ENCODE peak calls at places on chromosome 14, in five cellular contexts. R is IMR-90, V is SK-N-SH, D is PC-3, T is fibroblast of lung. J is an unnamed sample.

GRCh38 chr14:99348816-99349609 is 77.0 kb upstream of the BCL11B start:
- DNase-seq in V (no peak), R (no peak), D (no peak), T (peak), J (no peak)

GRCh38 chr14:91378945-91379932 is 38.4 kb downstream of the CCDC88C start:
- DNase-seq in T (no peak), D (peak), V (no peak), R (no peak), J (no peak)

GRCh38 chr14:33847066-33847465 is 103.8 kb downstream of the EGLN3 start:
- DNase-seq in T (peak), V (no peak), R (no peak), D (no peak), J (no peak)

GRCh38 chr14:74852922-74853530 is 22.9 kb downstream of the PROX2 start:
- DNase-seq in D (no peak), R (peak), T (peak), V (no peak), J (no peak)

GRCh38 chr14:38339704-38340103 is 83.8 kb upstream of the CLEC14A start:
- DNase-seq in D (peak), T (peak), R (peak), V (no peak), J (no peak)

GRCh38 chr14:103243764-103244737 is 90.0 kb upstream of the EIF5 start:
- DNase-seq in R (no peak), V (no peak), D (no peak), T (peak), J (no peak)

GRCh38 chr14:31106768-31107167 is 80.6 kb upstream of the STRN3 start:
- DNase-seq in D (peak), R (peak), T (peak), V (no peak), J (no peak)

GRCh38 chr14:52553671-52554575 is 1.3 kb downstream of the GPR137C start:
- DNase-seq in V (peak), T (peak), D (peak), R (peak), J (peak)

GRCh38 chr14:59870277-59871165 is at the start of gene RTN1:
- DNase-seq in R (peak), D (peak), T (peak), V (peak), J (no peak)

GRCh38 chr14:23130875-23131274 is 11.8 kb upstream of the CEBPE start:
- DNase-seq in V (no peak), D (no peak), T (no peak), R (no peak), J (no peak)

GRCh38 chr14:92759300-92759678 is 10.9 kb upstream of the LGMN start:
- DNase-seq in V (no peak), R (peak), T (peak), D (peak), J (peak)

GRCh38 chr14:34970665-34971064 is 12.1 kb upstream of the SRP54 start:
- DNase-seq in D (no peak), V (no peak), R (no peak), T (no peak), J (no peak)
- H2AFZ ChIP-seq in D (no peak), V (no peak), R (no peak), T (no peak), J (no peak)

GRCh38 chr14:54278665-54279295 is 118.0 kb upstream of the CDKN3 start:
- DNase-seq in D (no peak), V (no peak), R (no peak), T (no peak), J (no peak)
- H2AFZ ChIP-seq in D (peak), V (no peak), R (no peak), T (no peak), J (no peak)

GRCh38 chr14:29108908-29109307 is 342.3 kb downstream of the FOXG1 start:
- DNase-seq in D (no peak), T (no peak), V (no peak), R (no peak), J (no peak)

GRCh38 chr14:29109589-29109988 is 343.0 kb downstream of the FOXG1 start:
- DNase-seq in D (no peak), V (no peak), R (no peak), T (no peak), J (no peak)

GRCh38 chr14:29111554-29111953 is 345.0 kb downstream of the FOXG1 start:
- DNase-seq in T (no peak), R (no peak), V (no peak), D (no peak), J (no peak)
- H2AFZ ChIP-seq in T (peak), R (peak), V (no peak), D (no peak), J (no peak)

GRCh38 chr14:104678346-104678745 is 11.1 kb upstream of the INF2 start:
- DNase-seq in D (no peak), T (peak), V (no peak), R (peak), J (peak)

GRCh38 chr14:104677506-104678332 is 11.7 kb upstream of the INF2 start:
- DNase-seq in D (peak), T (peak), V (no peak), R (peak), J (peak)

GRCh38 chr14:104676130-104676693 is 13.2 kb upstream of the INF2 start:
- DNase-seq in T (no peak), R (no peak), D (no peak), V (no peak), J (no peak)

GRCh38 chr14:104675447-104675846 is 14.0 kb upstream of the INF2 start:
- DNase-seq in T (no peak), V (no peak), R (no peak), D (no peak), J (no peak)

GRCh38 chr14:104676694-104677505 is 12.5 kb upstream of the INF2 start:
- DNase-seq in V (no peak), D (no peak), R (no peak), T (no peak), J (no peak)
- H2AFZ ChIP-seq in V (no peak), D (peak), R (peak), T (peak), J (peak)

GRCh38 chr14:53925201-53925766 is 31.3 kb downstream of the BMP4 start:
- DNase-seq in T (no peak), D (no peak), R (no peak), V (no peak), J (no peak)

GRCh38 chr14:53929871-53930685 is 26.5 kb downstream of the BMP4 start:
- DNase-seq in T (no peak), R (no peak), D (peak), V (no peak), J (peak)

GRCh38 chr14:53921027-53921426 is 35.6 kb downstream of the BMP4 start:
- DNase-seq in V (no peak), T (no peak), D (peak), R (no peak), J (no peak)

GRCh38 chr14:53927171-53927570 is 29.5 kb downstream of the BMP4 start:
- DNase-seq in V (no peak), R (peak), T (peak), D (peak), J (no peak)

GRCh38 chr14:53924754-53925153 is 31.9 kb downstream of the BMP4 start:
- DNase-seq in R (peak), D (peak), V (no peak), T (peak), J (no peak)
- H2AFZ ChIP-seq in R (no peak), D (no peak), V (no peak), T (no peak), J (no peak)

GRCh38 chr14:68245146-68246073 is 425.8 kb downstream of the RAD51B start:
- DNase-seq in R (peak), D (no peak), T (peak), V (no peak), J (no peak)
- H2AFZ ChIP-seq in R (peak), D (no peak), T (no peak), V (peak), J (no peak)

GRCh38 chr14:73476451-73476905 is 14.3 kb upstream of the RIOX1 start:
- DNase-seq in R (no peak), V (no peak), D (no peak), T (no peak), J (no peak)
- H2AFZ ChIP-seq in R (no peak), V (no peak), D (peak), T (no peak), J (peak)

DNA sequence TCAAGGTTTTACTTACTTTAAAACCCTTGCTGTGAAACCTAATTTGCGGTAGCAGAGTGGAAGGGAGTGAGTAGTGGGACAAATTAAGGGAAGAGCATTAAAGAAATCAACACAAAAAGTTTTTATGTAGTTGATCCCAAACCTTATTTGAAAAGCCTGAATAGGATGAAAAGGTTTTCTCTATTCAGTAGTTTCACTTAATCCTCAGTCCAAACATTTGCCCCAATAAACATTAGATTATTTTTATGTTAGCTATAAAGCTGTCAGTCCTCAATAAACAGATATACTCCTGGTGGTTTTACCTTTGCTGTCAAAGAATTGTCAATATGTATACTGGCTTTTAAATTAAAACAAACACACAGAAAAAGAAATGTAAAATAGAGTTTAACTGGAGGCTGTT is 136.0 kb downstream of the PAX9 start:
- DNase-seq in R (no peak), V (no peak), T (no peak), D (no peak), J (no peak)
- H2AFZ ChIP-seq in R (no peak), V (no peak), T (no peak), D (no peak), J (no peak)

DNA sequence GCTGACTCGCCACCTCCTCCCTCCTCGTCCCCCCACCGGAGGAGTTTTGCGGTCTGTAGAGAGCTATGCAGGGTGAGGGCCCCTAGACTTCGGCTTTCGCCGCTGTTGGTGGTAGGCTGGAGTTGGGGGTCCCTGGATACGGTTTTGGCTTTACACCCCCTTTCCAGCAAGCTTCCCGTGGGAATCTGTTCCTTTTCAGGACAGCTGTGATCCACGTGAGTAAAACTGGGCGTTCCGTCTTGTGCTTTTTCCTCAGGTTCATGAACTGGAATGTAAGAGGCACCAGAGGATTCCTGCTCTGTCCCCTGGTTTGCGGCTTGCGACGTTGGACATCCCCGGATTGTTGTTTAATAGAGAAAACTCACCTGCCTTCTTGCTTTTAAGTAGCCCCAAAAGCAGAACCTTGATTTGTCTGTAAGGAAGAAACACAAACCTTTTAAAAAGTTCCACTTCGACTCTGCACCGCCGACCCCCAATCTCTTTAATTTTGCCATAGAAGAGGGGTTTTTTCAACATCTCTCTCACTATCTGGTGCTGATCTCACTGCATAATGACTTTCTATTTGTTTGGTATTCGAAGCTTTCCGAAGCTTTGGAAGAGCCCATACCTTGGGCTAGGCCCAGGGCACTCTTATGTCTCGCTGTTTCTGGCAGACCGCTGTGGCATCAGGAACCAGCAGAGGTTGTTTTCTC is 490 bp downstream of the PRORP start:
- DNase-seq in V (peak), T (peak), D (peak), R (peak), J (no peak)
- H2AFZ ChIP-seq in V (peak), T (peak), D (peak), R (peak), J (peak)